ENCODE peak calls at places on chromosomes 2 and 18, in five cellular contexts. C is activated CD4-positive, alpha-beta T cell treated with anti-CD3 and anti-CD28 coated beads, Interleukin-2, amount 10 ng/mL, durations not matched to agents 7 days and 5 days; W is T-helper 9 cell; G is NCI-H1105 treated with DMSO at 0.1 percent for 48 hours; E is Panc1. M is an unnamed sample.
A peak's percentile ranks its signal among the peaks of the same experiment; 100 is the strongest.

GRCh38 chr2:177712462-177712861 is 319.9 kb downstream of the AGPS start:
- DNase-seq in G (no peak), C (no peak), E (no peak), W (no peak), M (no peak)

GRCh38 chr18:8901019-8901418 is 195.7 kb downstream of the MTCL1 start:
- DNase-seq in E (no peak), G (no peak), C (no peak), W (no peak), M (no peak)

GRCh38 chr2:18949871-18950597 is 360.7 kb upstream of the NT5C1B start:
- DNase-seq in W (no peak), G (no peak), C (no peak), E (no peak), M (no peak)

GRCh38 chr2:234730066-234730640 is 221.7 kb upstream of the SH3BP4 start:
- DNase-seq in G (no peak), W (no peak), C (no peak), E (no peak), M (no peak)

GRCh38 chr2:166335284-166335683 is 40.5 kb downstream of the SCN9A start:
- DNase-seq in E (no peak), W (no peak), C (no peak), G (peak; percentile 68), M (no peak)

GRCh38 chr2:176107731-176108181 is 676 bp downstream of the HOXD11 start:
- DNase-seq in E (no peak), W (no peak), G (no peak), C (no peak), M (no peak)

GRCh38 chr18:59606193-59607175 is 90.7 kb downstream of the CCBE1 start:
- DNase-seq in G (no peak), W (no peak), C (no peak), E (no peak), M (no peak)

GRCh38 chr2:190986221-190986953 is 27.6 kb downstream of the STAT1 start:
- DNase-seq in E (no peak), G (no peak), W (no peak), C (no peak), M (no peak)

GRCh38 chr18:8890957-8891464 is 185.7 kb downstream of the MTCL1 start:
- DNase-seq in C (no peak), E (peak; percentile 66), W (no peak), G (peak; percentile 2), M (no peak)

GRCh38 chr18:42614619-42615293 is 500.7 kb downstream of the RIT2 start:
- DNase-seq in C (no peak), G (peak; percentile 40), E (no peak), W (no peak), M (no peak)

GRCh38 chr2:100964222-100964621 is 37.9 kb upstream of the RPL31 start:
- DNase-seq in W (no peak), G (no peak), C (peak; percentile 40), E (no peak), M (no peak)

GRCh38 chr2:191521608-191522208 is 156.2 kb upstream of the NABP1 start:
- DNase-seq in C (peak; percentile 42), W (no peak), E (peak; percentile 51), G (peak; percentile 9), M (no peak)